ENCODE peak calls at places on chromosomes 11 and 22, in ten cellular contexts. L is left ventricle myocardium inferior; U is heart right ventricle; F is body of pancreas; J is colonic mucosa; R is CD8-positive, alpha-beta T cell; D is RWPE1; M is psoas muscle; S is Peyer's patch; Y is foreskin keratinocyte. B is an unnamed sample.
A peak's percentile ranks its signal among the peaks of the same experiment; 100 is the strongest.

GRCh38 chr11:119797137-119797611 is 68.2 kb upstream of the NECTIN1 start:
- DNase-seq in J (no peak), Y (no peak), S (no peak), R (no peak), D (no peak), M (no peak), U (no peak), F (no peak), L (no peak), B (no peak)

GRCh38 chr11:7321708-7322448 is 70.2 kb downstream of the SYT9 start:
- DNase-seq in J (no peak), D (no peak), L (no peak), R (no peak), Y (no peak), S (no peak), F (no peak), U (no peak), M (no peak), B (no peak)

GRCh38 chr11:130390071-130390758 is 38.2 kb downstream of the ADAMTS8 start:
- DNase-seq in R (no peak), J (no peak), L (no peak), U (no peak), F (peak; percentile 35), Y (peak; percentile 20), M (no peak), S (no peak), D (peak; percentile 54), B (no peak)

GRCh38 chr11:118263694-118264567 is at the start of gene MPZL2:
- DNase-seq in D (peak; percentile 88), R (no peak), S (peak; percentile 77), F (peak; percentile 76), Y (peak; percentile 94), J (peak; percentile 90), M (no peak), U (no peak), L (peak; percentile 20), B (peak; percentile 90)

GRCh38 chr11:126109941-126110731 is 47.5 kb upstream of the CDON start:
- DNase-seq in Y (no peak), M (peak; percentile 70), R (no peak), F (no peak), L (no peak), S (no peak), D (no peak), U (peak; percentile 43), J (no peak), B (no peak)

GRCh38 chr11:69008774-69009440 is 4.1 kb downstream of the MRGPRF start:
- DNase-seq in L (peak; percentile 73), M (peak; percentile 82), J (peak; percentile 80), D (peak; percentile 98), Y (peak; percentile 76), F (no peak), R (no peak), S (peak; percentile 85), U (peak; percentile 64), B (peak; percentile 64)

GRCh38 chr22:16961477-16962186 is 46.4 kb downstream of the GAB4 start:
- DNase-seq in L (no peak), R (no peak), S (no peak), Y (no peak), M (no peak), J (no peak), F (no peak), D (no peak), U (no peak), B (no peak)

GRCh38 chr22:21621891-21622623 is 7.8 kb downstream of the YDJC start:
- DNase-seq in J (no peak), Y (no peak), S (no peak), L (no peak), D (no peak), F (no peak), U (no peak), R (no peak), M (no peak), B (no peak)

GRCh38 chr11:76207642-76208378 is 1.5 kb upstream of the WNT11 start:
- DNase-seq in R (peak; percentile 59), J (peak; percentile 86), S (peak; percentile 91), D (peak; percentile 84), L (peak; percentile 81), M (peak; percentile 90), F (peak; percentile 85), Y (peak; percentile 40), U (peak; percentile 88), B (no peak)

GRCh38 chr11:78192911-78193341 is 4.2 kb downstream of the USP35 start:
- DNase-seq in L (no peak), Y (no peak), U (no peak), J (no peak), S (no peak), R (no peak), M (no peak), D (no peak), F (no peak), B (no peak)

GRCh38 chr11:31823372-31824371 is 12.6 kb upstream of the PAX6 start:
- DNase-seq in Y (no peak), F (no peak), J (no peak), D (no peak), U (no peak), R (no peak), L (no peak), M (no peak), S (no peak), B (no peak)

GRCh38 chr11:77046060-77046501 is 11.9 kb downstream of the B3GNT6 start:
- DNase-seq in U (peak; percentile 29), L (no peak), S (peak; percentile 72), Y (no peak), J (peak; percentile 74), F (peak; percentile 69), R (peak; percentile 32), D (peak; percentile 55), M (no peak), B (no peak)

GRCh38 chr11:81278986-81279385 is 1454.7 kb downstream of the FAM181B start:
- DNase-seq in M (no peak), S (no peak), L (no peak), F (no peak), U (no peak), R (no peak), Y (no peak), J (no peak), D (no peak), B (no peak)

GRCh38 chr22:47446821-47447810 is 684.7 kb downstream of the TBC1D22A start:
- DNase-seq in J (peak; percentile 12), R (no peak), S (peak; percentile 37), D (no peak), F (no peak), L (no peak), Y (no peak), U (no peak), M (no peak), B (no peak)

GRCh38 chr11:114195981-114196731 is 100.0 kb upstream of the NNMT start:
- DNase-seq in J (no peak), D (peak; percentile 67), F (no peak), L (no peak), R (no peak), U (no peak), Y (peak; percentile 16), S (no peak), M (no peak), B (peak; percentile 75)

GRCh38 chr11:55994525-55994924 is at the start of gene OR5F1:
- DNase-seq in J (no peak), D (no peak), S (no peak), F (no peak), Y (no peak), U (no peak), L (no peak), M (no peak), R (no peak), B (no peak)
- H3K27ac ChIP-seq in J (no peak within 1 kb of the TSS), D (no peak within 1 kb of the TSS), S (no peak within 1 kb of the TSS), F (no peak within 1 kb of the TSS), Y (no peak within 1 kb of the TSS), U (no peak within 1 kb of the TSS), L (no peak within 1 kb of the TSS), M (no peak within 1 kb of the TSS), R (no peak within 1 kb of the TSS), B (no peak within 1 kb of the TSS)

GRCh38 chr22:20268350-20269012 is 363 bp upstream of the RTN4R start:
- DNase-seq in D (peak; percentile 44), L (peak; percentile 56), Y (no peak), F (peak; percentile 74), M (peak; percentile 73), S (peak; percentile 76), R (peak; percentile 36), U (peak; percentile 71), J (peak; percentile 65), B (no peak)
- H3K27ac ChIP-seq in D (peak overlapping the region; percentile 74), L (peak overlapping the region; percentile 62), Y (no peak overlapping the region), F (peak overlapping the region; percentile 25), M (no peak overlapping the region), S (peak overlapping the region; percentile 55), R (no peak overlapping the region), U (no peak overlapping the region), J (no peak overlapping the region), B (no peak overlapping the region)

GRCh38 chr11:93002380-93002779 is 32.9 kb downstream of the MTNR1B start:
- DNase-seq in M (no peak), R (no peak), Y (no peak), F (no peak), J (no peak), S (no peak), L (no peak), U (no peak), D (no peak), B (no peak)
- H3K27ac ChIP-seq in M (no peak overlapping the region), R (no peak overlapping the region), Y (no peak overlapping the region), F (no peak overlapping the region), J (no peak overlapping the region), S (no peak overlapping the region), L (no peak overlapping the region), U (no peak overlapping the region), D (no peak overlapping the region), B (no peak overlapping the region)

GRCh38 chr11:17799147-17799546 is 64.6 kb downstream of the KCNC1 start:
- DNase-seq in J (no peak), L (no peak), S (no peak), R (no peak), U (no peak), F (no peak), Y (no peak), M (peak; percentile 47), D (no peak), B (no peak)

GRCh38 chr11:17801166-17801565 is 66.6 kb downstream of the KCNC1 start:
- DNase-seq in Y (no peak), R (no peak), J (no peak), M (no peak), L (no peak), F (no peak), S (no peak), D (no peak), U (no peak), B (no peak)

GRCh38 chr11:17796154-17796553 is 61.6 kb downstream of the KCNC1 start:
- DNase-seq in J (no peak), U (no peak), M (no peak), F (no peak), D (no peak), R (no peak), Y (no peak), L (no peak), S (no peak), B (no peak)

GRCh38 chr11:17798253-17798652 is 63.7 kb downstream of the KCNC1 start:
- DNase-seq in U (peak; percentile 56), M (peak; percentile 87), L (peak; percentile 63), Y (peak; percentile 82), D (peak; percentile 80), S (no peak), F (no peak), J (no peak), R (no peak), B (peak; percentile 86)

DNA sequence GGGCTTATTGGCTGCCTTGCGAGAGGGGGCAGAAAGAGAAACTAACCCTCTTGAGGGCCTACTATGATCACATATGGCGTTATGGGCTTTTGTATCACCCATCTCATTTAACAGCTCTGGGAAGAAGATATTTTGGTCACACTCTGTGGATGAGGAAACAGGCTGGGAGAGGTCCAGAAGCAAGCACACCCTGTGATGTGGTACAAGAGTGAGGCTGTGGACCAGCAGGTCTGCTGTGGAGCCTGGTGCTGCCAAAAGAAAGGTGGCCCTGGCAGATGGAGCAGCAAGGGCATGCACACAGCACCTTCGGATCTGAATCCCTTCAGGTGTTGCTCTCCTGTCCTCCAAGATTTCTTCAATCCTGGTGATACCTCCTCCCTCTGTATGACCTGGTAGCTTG is 64.1 kb downstream of the KCNC1 start:
- DNase-seq in Y (no peak), U (peak; percentile 34), J (no peak), F (no peak), R (no peak), L (no peak), D (no peak), S (no peak), M (peak; percentile 77), B (no peak)
- H3K27ac ChIP-seq in Y (peak overlapping the region; percentile 34), U (peak overlapping the region; percentile 40), J (no peak overlapping the region), F (no peak overlapping the region), R (no peak overlapping the region), L (peak overlapping the region; percentile 82), D (peak overlapping the region; percentile 71), S (no peak overlapping the region), M (peak overlapping the region; percentile 91), B (peak overlapping the region; percentile 19)

B was measured in epithelial cell of prostate.